ENCODE peak calls at places on chromosomes 12 and 14, in four cellular contexts. One of them, this sample, is unnamed.

GRCh38 chr12:107523760-107524558 is 161.6 kb upstream of the PWP1 start:
- DNase-seq in glutamatergic neuron: no peak
- DNase-seq in AG09319: no peak
- DNase-seq in GM12878: no peak
- DNase-seq in this sample: no peak

GRCh38 chr12:1546931-1547640 is 47.3 kb downstream of the FBXL14 start:
- DNase-seq in AG09319: no peak
- DNase-seq in glutamatergic neuron: no peak
- DNase-seq in GM12878: no peak
- DNase-seq in this sample: no peak

GRCh38 chr14:102993523-102993922 is 63.8 kb downstream of the CDC42BPB start:
- DNase-seq in glutamatergic neuron: no peak
- DNase-seq in GM12878: no peak
- DNase-seq in AG09319: no peak
- DNase-seq in this sample: no peak

GRCh38 chr14:38208825-38209562 is 1.3 kb downstream of the SSTR1 start:
- DNase-seq in AG09319: no peak
- DNase-seq in glutamatergic neuron: peak
- DNase-seq in GM12878: no peak
- DNase-seq in this sample: no peak

GRCh38 chr14:63510538-63510937 is 32.6 kb downstream of the PPP2R5E start:
- DNase-seq in GM12878: peak
- DNase-seq in glutamatergic neuron: no peak
- DNase-seq in AG09319: no peak
- DNase-seq in this sample: peak

GRCh38 chr12:28172434-28173030 is 17.7 kb upstream of the CCDC91 start:
- DNase-seq in GM12878: no peak
- DNase-seq in glutamatergic neuron: peak
- DNase-seq in AG09319: peak
- DNase-seq in this sample: no peak

GRCh38 chr12:68364893-68365725 is 32.9 kb upstream of the MDM1 start:
- DNase-seq in glutamatergic neuron: peak
- DNase-seq in GM12878: peak
- DNase-seq in AG09319: peak
- DNase-seq in this sample: peak

GRCh38 chr14:93081875-93082570 is 33.7 kb downstream of the ITPK1 start:
- DNase-seq in AG09319: no peak
- DNase-seq in GM12878: no peak
- DNase-seq in glutamatergic neuron: no peak
- DNase-seq in this sample: no peak

GRCh38 chr12:79337891-79338290 is 352.9 kb downstream of the PAWR start:
- DNase-seq in GM12878: no peak
- DNase-seq in AG09319: no peak
- DNase-seq in glutamatergic neuron: no peak
- DNase-seq in this sample: no peak

GRCh38 chr14:102088012-102088792 is 1.4 kb upstream of the HSP90AA1 start:
- DNase-seq in GM12878: peak
- DNase-seq in glutamatergic neuron: peak
- DNase-seq in AG09319: no peak
- DNase-seq in this sample: no peak

GRCh38 chr14:85531141-85531593 is 1.2 kb downstream of the FLRT2 start:
- DNase-seq in GM12878: no peak
- DNase-seq in AG09319: peak
- DNase-seq in glutamatergic neuron: peak
- DNase-seq in this sample: no peak

GRCh38 chr12:77983859-77984258 is 153.2 kb downstream of the NAV3 start:
- DNase-seq in GM12878: no peak
- DNase-seq in glutamatergic neuron: no peak
- DNase-seq in AG09319: no peak
- DNase-seq in this sample: no peak

GRCh38 chr12:77979597-77980250 is 149.0 kb downstream of the NAV3 start:
- DNase-seq in GM12878: no peak
- DNase-seq in AG09319: no peak
- DNase-seq in glutamatergic neuron: no peak
- DNase-seq in this sample: no peak

GRCh38 chr12:77980782-77981181 is 150.1 kb downstream of the NAV3 start:
- DNase-seq in GM12878: no peak
- DNase-seq in glutamatergic neuron: no peak
- DNase-seq in AG09319: no peak
- DNase-seq in this sample: no peak
- TF ChIP-seq CTCF in GM12878: no peak
- TF ChIP-seq CTCF in glutamatergic neuron: no peak
- TF ChIP-seq CTCF in AG09319: no peak
- TF ChIP-seq CTCF in this sample: no peak

DNA sequence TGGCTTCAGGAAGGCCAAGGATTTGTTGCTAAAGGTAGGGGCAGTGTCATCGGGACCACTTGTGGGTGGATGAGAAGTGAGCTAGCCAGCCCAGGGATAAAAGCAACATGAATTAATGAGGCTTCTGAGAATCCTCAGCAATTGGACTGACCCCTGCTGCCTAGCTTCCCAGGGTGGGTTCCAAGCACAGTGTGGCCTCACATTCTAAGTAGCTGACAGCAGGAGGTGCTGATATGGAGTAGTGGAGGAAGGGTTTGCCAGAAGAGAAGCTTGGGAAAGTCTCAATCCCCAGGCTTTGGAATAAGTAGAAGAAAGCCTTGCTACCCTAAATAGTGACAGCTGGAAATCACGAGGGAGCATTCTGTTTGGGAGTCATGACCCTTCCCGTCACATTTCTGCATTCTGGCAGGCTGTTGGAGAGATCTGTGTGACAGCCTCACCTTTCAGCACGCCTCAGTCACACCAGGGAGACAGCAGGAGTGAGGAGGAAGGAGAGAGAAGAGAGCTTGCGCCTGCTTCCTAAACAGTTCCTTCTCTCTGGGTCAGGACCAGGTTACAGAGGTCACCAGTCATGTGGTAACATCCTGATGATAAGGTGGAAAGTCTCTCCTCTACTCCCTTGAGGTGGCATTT is 31.2 kb downstream of the DACT1 start:
- DNase-seq in GM12878: no peak
- DNase-seq in glutamatergic neuron: no peak
- DNase-seq in AG09319: no peak
- DNase-seq in this sample: no peak
- TF ChIP-seq CTCF in GM12878: no peak
- TF ChIP-seq CTCF in glutamatergic neuron: no peak
- TF ChIP-seq CTCF in AG09319: no peak
- TF ChIP-seq CTCF in this sample: no peak

GRCh38 chr12:109701064-109701463 is 12.6 kb upstream of the FAM222A start:
- DNase-seq in glutamatergic neuron: no peak
- DNase-seq in AG09319: no peak
- DNase-seq in GM12878: no peak
- DNase-seq in this sample: no peak
- TF ChIP-seq CTCF in glutamatergic neuron: no peak
- TF ChIP-seq CTCF in AG09319: no peak
- TF ChIP-seq CTCF in GM12878: no peak
- TF ChIP-seq CTCF in this sample: no peak

DNA sequence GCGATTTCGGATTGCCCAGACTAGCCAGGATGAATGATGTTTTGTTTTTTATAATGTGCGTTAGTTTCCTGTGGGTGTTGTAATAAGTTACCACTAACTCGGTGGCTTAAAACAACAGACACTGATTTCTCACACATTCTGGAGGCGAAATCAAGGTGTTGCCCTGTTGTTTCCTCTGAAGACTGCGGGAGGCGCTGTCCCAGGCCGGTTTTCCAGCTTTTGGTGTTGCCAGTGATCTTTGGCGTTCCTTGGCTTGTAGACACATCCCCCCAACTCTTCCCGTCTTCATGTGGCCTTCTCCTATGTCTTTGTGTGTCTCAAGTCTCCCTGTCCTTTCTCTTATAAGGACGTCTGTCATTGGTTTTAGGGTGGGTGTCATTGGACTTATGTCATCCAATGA is 267.7 kb downstream of the AACS start:
- DNase-seq in AG09319: no peak
- DNase-seq in glutamatergic neuron: no peak
- DNase-seq in GM12878: no peak
- DNase-seq in this sample: no peak
- TF ChIP-seq CTCF in AG09319: no peak
- TF ChIP-seq CTCF in glutamatergic neuron: no peak
- TF ChIP-seq CTCF in GM12878: peak
- TF ChIP-seq CTCF in this sample: peak

GRCh38 chr12:117402363-117402762 is 40.9 kb upstream of the NOS1 start:
- DNase-seq in GM12878: no peak
- DNase-seq in glutamatergic neuron: no peak
- DNase-seq in AG09319: no peak
- DNase-seq in this sample: no peak
- TF ChIP-seq CTCF in GM12878: no peak
- TF ChIP-seq CTCF in glutamatergic neuron: no peak
- TF ChIP-seq CTCF in AG09319: no peak
- TF ChIP-seq CTCF in this sample: no peak

DNA sequence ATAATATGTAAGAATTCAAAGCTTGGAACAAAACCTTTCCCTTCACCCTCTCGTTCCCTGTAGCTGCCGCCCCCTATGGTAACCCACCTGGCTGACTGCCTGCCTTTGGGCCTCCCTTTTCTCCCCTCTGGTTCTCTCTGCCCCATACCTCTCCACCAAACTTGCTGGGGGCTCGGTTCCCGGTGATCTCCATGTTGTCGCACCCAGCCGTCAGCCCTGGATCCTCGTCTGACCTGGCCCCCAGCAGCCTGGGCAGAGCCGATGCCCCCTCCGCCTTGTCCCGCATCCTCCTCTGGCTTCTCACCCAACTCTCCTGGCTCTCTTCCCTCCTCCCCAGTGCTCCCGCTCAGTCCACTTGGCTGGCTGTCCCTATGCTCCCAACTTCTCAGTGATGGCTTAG is 4.5 kb downstream of the CYP46A1 start:
- DNase-seq in GM12878: no peak
- DNase-seq in glutamatergic neuron: no peak
- DNase-seq in AG09319: no peak
- DNase-seq in this sample: no peak
- TF ChIP-seq CTCF in GM12878: no peak
- TF ChIP-seq CTCF in glutamatergic neuron: no peak
- TF ChIP-seq CTCF in AG09319: no peak
- TF ChIP-seq CTCF in this sample: no peak

GRCh38 chr12:18411453-18411852 is 150.1 kb downstream of the PIK3C2G start:
- DNase-seq in glutamatergic neuron: no peak
- DNase-seq in AG09319: no peak
- DNase-seq in GM12878: no peak
- DNase-seq in this sample: no peak

GRCh38 chr12:18414671-18415070 is 153.4 kb downstream of the PIK3C2G start:
- DNase-seq in AG09319: no peak
- DNase-seq in glutamatergic neuron: no peak
- DNase-seq in GM12878: no peak
- DNase-seq in this sample: no peak

DNA sequence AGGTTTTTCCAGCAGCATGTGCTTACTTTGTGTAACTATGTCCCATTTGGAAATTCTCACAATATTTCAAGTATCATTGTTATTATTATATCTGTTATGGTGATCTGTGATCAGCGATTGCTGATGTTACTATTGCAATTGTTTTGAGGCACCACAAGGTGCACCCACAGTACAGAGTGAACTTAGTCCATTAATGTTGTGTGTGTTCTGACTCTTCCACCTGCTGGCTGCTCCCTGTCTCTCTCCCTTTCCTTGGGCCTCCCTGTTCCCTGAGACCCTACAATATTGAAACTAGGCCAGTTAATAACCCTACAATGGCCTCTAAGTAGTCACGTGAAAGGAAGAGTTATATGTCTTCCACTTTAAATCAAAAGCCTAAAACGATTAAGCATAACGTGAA is 153.9 kb downstream of the PIK3C2G start:
- DNase-seq in AG09319: no peak
- DNase-seq in GM12878: no peak
- DNase-seq in glutamatergic neuron: no peak
- DNase-seq in this sample: no peak
- TF ChIP-seq CTCF in AG09319: no peak
- TF ChIP-seq CTCF in GM12878: no peak
- TF ChIP-seq CTCF in glutamatergic neuron: no peak
- TF ChIP-seq CTCF in this sample: no peak

GRCh38 chr12:131116437-131117117 is 162.9 kb downstream of the ADGRD1 start:
- DNase-seq in glutamatergic neuron: peak
- DNase-seq in GM12878: no peak
- DNase-seq in AG09319: peak
- DNase-seq in this sample: no peak
- TF ChIP-seq CTCF in glutamatergic neuron: peak
- TF ChIP-seq CTCF in GM12878: peak
- TF ChIP-seq CTCF in AG09319: peak
- TF ChIP-seq CTCF in this sample: peak

DNA sequence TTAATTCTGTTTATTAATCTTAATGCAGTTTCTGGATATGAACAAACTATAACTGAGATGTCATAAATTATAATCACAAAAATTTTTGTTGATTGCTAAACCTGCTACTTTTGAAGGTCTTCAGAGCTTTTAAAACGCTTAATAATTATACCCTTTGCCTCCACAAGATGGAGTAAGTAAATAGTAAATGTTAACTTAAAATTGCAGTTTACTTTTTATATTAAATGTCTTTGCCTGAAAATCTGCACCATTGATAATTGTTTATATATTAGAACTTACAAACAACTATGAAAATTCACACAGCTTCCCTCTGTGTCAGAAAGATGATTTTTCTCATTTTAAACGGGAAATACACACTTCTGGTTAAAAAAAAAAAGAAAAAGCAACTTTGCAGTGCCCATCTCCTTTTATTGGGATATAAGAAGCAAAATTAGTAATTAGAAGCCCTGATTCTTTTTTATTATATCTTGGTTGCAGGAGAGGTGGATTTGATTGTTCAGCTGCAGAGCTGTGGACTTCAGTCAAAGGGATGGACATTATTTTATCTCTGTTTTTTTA is 35.6 kb downstream of the SCFD1 start:
- DNase-seq in GM12878: no peak
- DNase-seq in glutamatergic neuron: no peak
- DNase-seq in AG09319: no peak
- DNase-seq in this sample: no peak
- TF ChIP-seq CTCF in GM12878: peak
- TF ChIP-seq CTCF in glutamatergic neuron: peak
- TF ChIP-seq CTCF in AG09319: peak
- TF ChIP-seq CTCF in this sample: peak